ENCODE peak calls at places on chromosomes 7 and 10, in four cellular contexts. R is neuronal stem cell, W is H9, C is mesenchymal stem cell. K is an unnamed sample.

GRCh38 chr10:14003517-14003916 is 327.2 kb downstream of the FRMD4A start:
- DNase-seq in R (no peak), W (no peak), C (no peak), K (no peak)

GRCh38 chr10:72274213-72274729 is 547 bp downstream of the DDIT4 start:
- DNase-seq in R (no peak), W (no peak), C (no peak), K (no peak)

GRCh38 chr7:111752022-111752582 is 189.8 kb upstream of the IMMP2L start:
- DNase-seq in R (peak), W (peak), C (peak), K (peak)

GRCh38 chr10:49187950-49188761 is at the start of gene TMEM273:
- DNase-seq in R (no peak), W (no peak), C (no peak), K (no peak)

GRCh38 chr10:113026679-113027078 is 76.6 kb downstream of the TCF7L2 start:
- DNase-seq in R (no peak), W (no peak), C (peak), K (no peak)

GRCh38 chr10:12181065-12181775 is 14.5 kb downstream of the NUDT5 start:
- DNase-seq in R (no peak), W (no peak), C (no peak), K (no peak)

GRCh38 chr7:127591591-127591990 is 1.9 kb upstream of the FSCN3 start:
- DNase-seq in R (no peak), W (no peak), C (no peak), K (no peak)

GRCh38 chr10:84348860-84349259 is 20.5 kb downstream of the CCSER2 start:
- DNase-seq in R (no peak), W (no peak), C (peak), K (no peak)

GRCh38 chr10:110758898-110759297 is 112.8 kb upstream of the PDCD4 start:
- DNase-seq in R (no peak), W (no peak), C (peak), K (peak)

GRCh38 chr10:5775705-5776104 is 37.5 kb downstream of the GDI2 start:
- DNase-seq in R (no peak), W (no peak), C (no peak), K (no peak)

GRCh38 chr7:45514944-45515343 is 59.2 kb upstream of the ADCY1 start:
- DNase-seq in R (no peak), W (no peak), C (no peak), K (peak)

GRCh38 chr7:124276005-124276606 is 243.2 kb upstream of the TMEM229A start:
- DNase-seq in R (no peak), W (peak), C (peak), K (peak)

GRCh38 chr10:113576853-113577252 is 24.0 kb downstream of the HABP2 start:
- DNase-seq in R (peak), W (no peak), C (peak), K (peak)

GRCh38 chr7:157544980-157545680 is 208.3 kb downstream of the DNAJB6 start:
- DNase-seq in R (no peak), W (no peak), C (no peak), K (no peak)

GRCh38 chr10:60444494-60445064 is 54.9 kb upstream of the ANK3 start:
- DNase-seq in R (peak), W (no peak), C (no peak), K (no peak)

GRCh38 chr7:131057015-131057518 is 270.6 kb upstream of the MKLN1 start:
- DNase-seq in R (no peak), W (no peak), C (peak), K (no peak)

GRCh38 chr10:38072552-38072951 is 21.6 kb upstream of the ZNF37A start:
- DNase-seq in R (no peak), W (no peak), C (no peak), K (no peak)

GRCh38 chr7:20304366-20304765 is 26.3 kb upstream of the ITGB8 start:
- DNase-seq in R (no peak), W (no peak), C (no peak), K (peak)

GRCh38 chr10:31698169-31698890 is 230.3 kb downstream of the ARHGAP12 start:
- DNase-seq in R (no peak), W (no peak), C (peak), K (no peak)

GRCh38 chr10:24360286-24361127 is 151.6 kb downstream of the KIAA1217 start:
- DNase-seq in R (peak), W (peak), C (peak), K (peak)

GRCh38 chr7:16471933-16472332 is 6.4 kb upstream of the SOSTDC1 start:
- DNase-seq in R (no peak), W (no peak), C (no peak), K (no peak)

GRCh38 chr10:77837248-77837924 is 89.2 kb downstream of the DLG5 start:
- DNase-seq in R (peak), W (peak), C (peak), K (peak)

GRCh38 chr10:6461961-6462360 is 118.1 kb downstream of the PRKCQ start:
- DNase-seq in R (no peak), W (no peak), C (no peak), K (peak)

GRCh38 chr7:81004098-81004497 is 85.2 kb upstream of the SEMA3C start:
- DNase-seq in R (no peak), W (no peak), C (peak), K (peak)

GRCh38 chr10:112782176-112782907 is 167.7 kb upstream of the TCF7L2 start:
- DNase-seq in R (no peak), W (no peak), C (no peak), K (no peak)

GRCh38 chr7:92425311-92425947 is 21.9 kb upstream of the GATAD1 start:
- DNase-seq in R (no peak), W (peak), C (no peak), K (no peak)

GRCh38 chr7:159023216-159023615 is 121.5 kb downstream of the VIPR2 start:
- DNase-seq in R (no peak), W (peak), C (no peak), K (no peak)

GRCh38 chr7:150732786-150733733 is 4.2 kb upstream of the GIMAP5 start:
- DNase-seq in R (no peak), W (no peak), C (no peak), K (no peak)

GRCh38 chr7:42739591-42739990 is 172.3 kb downstream of the C7orf25 start:
- DNase-seq in R (no peak), W (no peak), C (no peak), K (no peak)

GRCh38 chr10:89946106-89946505 is 244.7 kb downstream of the KIF20B start:
- DNase-seq in R (no peak), W (no peak), C (peak), K (no peak)

GRCh38 chr7:150378115-150378852 is 846 bp upstream of the ZNF775 start:
- DNase-seq in R (peak), W (peak), C (peak), K (peak)

GRCh38 chr7:108358553-108358952 is 97.7 kb downstream of the NRCAM start:
- DNase-seq in R (no peak), W (peak), C (peak), K (peak)

GRCh38 chr10:129193148-129193547 is 273.9 kb upstream of the MGMT start:
- DNase-seq in R (no peak), W (no peak), C (no peak), K (peak)

GRCh38 chr10:62581351-62581750 is 207.2 kb downstream of the ZNF365 start:
- DNase-seq in R (no peak), W (no peak), C (no peak), K (no peak)
- H4K8ac ChIP-seq in R (no peak), W (no peak), C (no peak), K (no peak)

GRCh38 chr10:61779950-61780659 is 117.4 kb downstream of the CABCOCO1 start:
- DNase-seq in R (no peak), W (no peak), C (peak), K (peak)
- H2BK15ac ChIP-seq in R (no peak), W (no peak), C (no peak), K (no peak)

DNA sequence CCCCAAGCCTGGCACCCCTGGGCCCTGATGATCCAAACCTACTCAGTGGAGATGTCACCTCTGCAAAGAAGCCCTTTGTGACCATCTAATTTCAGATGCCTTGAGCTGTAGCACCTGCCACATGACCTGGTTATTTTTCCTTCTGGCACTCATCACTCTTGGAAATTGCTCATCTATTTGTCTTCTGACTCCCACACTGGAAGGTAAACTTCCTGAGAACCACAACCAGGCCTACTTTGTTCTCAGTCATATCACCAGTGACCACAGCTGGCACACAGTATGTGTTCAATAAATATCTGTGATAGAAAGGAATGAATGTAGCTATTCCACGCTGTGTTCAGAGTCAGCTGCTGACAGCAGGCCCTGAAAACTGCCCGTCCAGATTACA is 97.1 kb downstream of the SH3PXD2A start:
- DNase-seq in R (no peak), W (no peak), C (peak), K (no peak)
- H4K8ac ChIP-seq in R (no peak), W (no peak), C (peak), K (no peak)

GRCh38 chr10:69840773-69841172 is 39.1 kb downstream of the COL13A1 start:
- DNase-seq in R (no peak), W (no peak), C (no peak), K (no peak)

GRCh38 chr10:69837261-69837660 is 35.6 kb downstream of the COL13A1 start:
- DNase-seq in R (no peak), W (no peak), C (no peak), K (no peak)

GRCh38 chr10:69838418-69838817 is 36.7 kb downstream of the COL13A1 start:
- DNase-seq in R (no peak), W (no peak), C (no peak), K (no peak)

GRCh38 chr10:69839696-69840345 is 38.1 kb downstream of the COL13A1 start:
- DNase-seq in R (no peak), W (no peak), C (peak), K (peak)

GRCh38 chr10:69838853-69839252 is 37.1 kb downstream of the COL13A1 start:
- DNase-seq in R (no peak), W (no peak), C (peak), K (peak)
- H2BK15ac ChIP-seq in R (no peak), W (no peak), C (no peak), K (no peak)

GRCh38 chr7:138662066-138663061 is 38.8 kb downstream of the SVOPL start:
- DNase-seq in R (no peak), W (no peak), C (no peak), K (no peak)
- H4K8ac ChIP-seq in R (no peak), W (no peak), C (no peak), K (no peak)

GRCh38 chr7:135662123-135662372 is 266 bp upstream of the STMP1 start:
- DNase-seq in R (no peak), W (no peak), C (no peak), K (no peak)

GRCh38 chr7:135661311-135662122 is 797 bp upstream of the STMP1 start:
- DNase-seq in R (no peak), W (no peak), C (no peak), K (no peak)

GRCh38 chr7:135664046-135664589 is 1.8 kb downstream of the STMP1 start:
- DNase-seq in R (no peak), W (no peak), C (peak), K (no peak)

GRCh38 chr7:135665072-135665471 is 2.8 kb downstream of the STMP1 start:
- DNase-seq in R (no peak), W (no peak), C (no peak), K (no peak)

GRCh38 chr7:135662373-135663114 is at the start of gene STMP1:
- DNase-seq in R (peak), W (peak), C (peak), K (peak)
- H2BK15ac ChIP-seq in R (no peak), W (no peak), C (peak), K (no peak)

DNA sequence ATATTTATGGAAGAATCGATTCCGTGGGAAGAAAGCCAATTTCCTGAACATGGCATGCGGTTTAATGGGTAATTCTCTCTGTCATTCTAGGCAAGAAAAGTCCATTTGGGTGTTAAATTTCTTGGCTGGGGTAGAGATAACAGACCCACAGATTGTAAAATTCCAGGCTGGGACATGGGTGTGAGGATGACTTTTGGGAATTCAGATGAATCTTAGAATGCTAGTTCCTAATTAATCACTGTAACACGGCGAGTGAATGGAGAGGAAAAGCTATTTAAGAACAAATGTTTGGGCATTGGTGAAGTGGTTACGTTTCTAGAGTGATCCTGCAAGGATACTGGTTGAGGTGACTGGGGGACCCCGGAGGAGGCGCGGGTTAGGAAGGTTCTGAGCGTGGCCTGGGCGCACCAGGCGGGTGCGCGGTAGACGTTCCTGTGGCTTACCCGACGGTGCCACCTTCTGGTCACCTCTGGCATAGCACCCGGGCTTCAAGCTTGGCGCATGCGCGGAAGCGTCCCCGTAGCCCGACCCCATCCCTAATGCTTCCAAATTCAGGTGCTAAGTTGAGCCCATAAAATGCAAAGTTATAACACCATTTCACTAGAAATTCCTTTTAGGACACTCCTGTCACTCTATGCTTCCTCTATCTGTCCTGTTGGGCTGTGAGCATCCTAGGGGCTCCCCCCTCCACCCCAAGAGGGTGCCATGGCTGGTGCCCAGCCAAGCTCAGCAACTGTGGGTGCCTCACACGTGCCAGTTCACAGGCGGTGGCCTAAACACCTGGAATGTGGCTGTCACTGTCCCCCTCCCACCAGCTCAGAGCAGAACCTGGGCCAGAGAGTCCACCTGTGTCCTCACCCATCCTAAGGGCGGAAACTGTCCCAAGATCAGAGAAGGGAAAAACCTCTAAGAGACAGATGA is 104.4 kb downstream of the PTPRE start:
- DNase-seq in R (peak), W (peak), C (peak), K (peak)
- H4K8ac ChIP-seq in R (no peak), W (no peak), C (no peak), K (no peak)

GRCh38 chr7:94391716-94392390 is 2.8 kb upstream of the COL1A2 start:
- DNase-seq in R (no peak), W (peak), C (peak), K (peak)

GRCh38 chr7:94393251-94393758 is 1.4 kb upstream of the COL1A2 start:
- DNase-seq in R (peak), W (peak), C (peak), K (peak)

GRCh38 chr7:94394399-94395140 is at the start of gene COL1A2:
- DNase-seq in R (peak), W (peak), C (peak), K (peak)

GRCh38 chr7:94394058-94394398 is 667 bp upstream of the COL1A2 start:
- DNase-seq in R (no peak), W (no peak), C (no peak), K (no peak)

GRCh38 chr7:94392391-94392782 is 2.3 kb upstream of the COL1A2 start:
- DNase-seq in R (no peak), W (no peak), C (peak), K (peak)
- H2BK15ac ChIP-seq in R (no peak), W (no peak), C (no peak), K (peak)

K was measured in mesendoderm.